ENCODE peak calls at places on chromosomes 1 and 21, in ten cellular contexts. S is lower leg skin, Z is prostate gland, O is esophagus muscularis mucosa, Y is uterus, V is vagina, W is NB4, X is HepG2, R is GM12891, B is adrenal gland. M is an unnamed sample.
A peak's percentile ranks its signal among the peaks of the same experiment; 100 is the strongest.

GRCh38 chr1:217534566-217534965 is 96.3 kb downstream of the GPATCH2 start:
- DNase-seq in S (no peak), Z (no peak), O (no peak), Y (no peak), V (no peak), W (no peak), X (no peak), R (no peak), B (no peak), M (no peak)

GRCh38 chr1:36885537-36886441 is 148.5 kb downstream of the GRIK3 start:
- DNase-seq in S (no peak), Z (peak; percentile 0), O (peak; percentile 88), Y (no peak), V (peak; percentile 40), W (no peak), X (no peak), R (no peak), B (no peak), M (no peak)

GRCh38 chr1:228006793-228007053 is at the start of gene WNT3A:
- DNase-seq in S (no peak), Z (no peak), O (no peak), Y (no peak), V (no peak), W (no peak), X (no peak), R (no peak), B (no peak), M (no peak)

GRCh38 chr1:74467786-74468377 is 44.5 kb downstream of the LRRC53 start:
- DNase-seq in S (no peak), Z (no peak), O (no peak), Y (no peak), V (no peak), W (peak; percentile 4), X (no peak), R (no peak), B (no peak), M (no peak)

GRCh38 chr1:215081566-215082531 is 688 bp upstream of the KCNK2 start:
- DNase-seq in S (no peak), Z (no peak), O (no peak), Y (no peak), V (no peak), W (no peak), X (no peak), R (no peak), B (peak; percentile 24), M (no peak)

GRCh38 chr1:241799414-241799813 is 48.6 kb upstream of the EXO1 start:
- DNase-seq in S (no peak), Z (no peak), O (no peak), Y (no peak), V (no peak), W (no peak), X (no peak), R (no peak), B (no peak), M (no peak)

GRCh38 chr1:53473463-53473862 is 14.3 kb downstream of the DMRTB1 start:
- DNase-seq in S (no peak), Z (no peak), O (no peak), Y (no peak), V (no peak), W (no peak), X (no peak), R (no peak), B (no peak), M (no peak)

GRCh38 chr1:67552336-67552759 is 122.1 kb upstream of the SERBP1 start:
- DNase-seq in S (no peak), Z (no peak), O (no peak), Y (no peak), V (no peak), W (no peak), X (peak; percentile 52), R (no peak), B (no peak), M (peak; percentile 95)

DNA sequence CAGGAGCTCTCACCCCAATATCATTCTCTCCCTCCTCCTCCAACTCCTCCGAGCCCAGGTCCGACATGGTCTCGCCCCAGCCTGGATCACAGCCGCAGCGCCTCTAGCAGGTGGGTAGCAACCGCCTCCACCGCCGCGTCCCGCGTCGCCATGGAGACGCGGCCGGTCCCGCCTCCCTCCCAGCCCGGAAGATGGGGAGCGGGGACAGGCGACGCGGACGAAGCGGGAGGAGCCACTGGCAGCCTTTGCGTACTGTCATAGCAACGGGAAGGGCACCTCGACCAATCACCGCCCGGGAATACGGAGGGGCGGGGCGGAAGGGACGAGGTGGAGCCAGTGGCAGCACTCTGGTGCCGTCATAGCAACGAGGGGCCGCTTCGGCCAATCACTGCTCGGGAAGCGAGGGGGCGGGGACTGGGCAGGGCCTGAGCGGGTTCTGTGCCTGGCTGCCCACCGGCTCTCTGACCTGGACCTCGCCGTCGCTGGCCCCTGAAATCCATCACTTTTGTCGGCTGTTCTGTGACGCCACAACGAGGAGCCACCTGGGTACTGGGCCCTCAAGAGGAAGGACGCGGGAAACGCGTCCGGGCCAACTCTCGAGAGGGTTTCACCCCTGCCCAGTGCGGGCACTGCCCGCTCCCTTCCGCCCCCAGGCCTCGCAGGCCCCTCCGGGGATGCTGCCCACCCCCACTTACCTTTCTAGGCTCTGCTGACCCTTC is at the start of gene RSPH1:
- DNase-seq in S (peak; percentile 99), Z (peak; percentile 100), O (peak; percentile 100), Y (peak; percentile 99), V (no peak), W (peak; percentile 97), X (peak; percentile 93), R (peak; percentile 96), B (peak; percentile 100), M (peak; percentile 100)
- TF ChIP-seq POLR2A in S (peak; percentile 32), Z (peak; percentile 95), O (peak; percentile 54), Y (peak; percentile 72), V (peak; percentile 67), W (peak; percentile 28), X (no peak), R (no peak), B (peak; percentile 64), M (peak; percentile 65)

DNA sequence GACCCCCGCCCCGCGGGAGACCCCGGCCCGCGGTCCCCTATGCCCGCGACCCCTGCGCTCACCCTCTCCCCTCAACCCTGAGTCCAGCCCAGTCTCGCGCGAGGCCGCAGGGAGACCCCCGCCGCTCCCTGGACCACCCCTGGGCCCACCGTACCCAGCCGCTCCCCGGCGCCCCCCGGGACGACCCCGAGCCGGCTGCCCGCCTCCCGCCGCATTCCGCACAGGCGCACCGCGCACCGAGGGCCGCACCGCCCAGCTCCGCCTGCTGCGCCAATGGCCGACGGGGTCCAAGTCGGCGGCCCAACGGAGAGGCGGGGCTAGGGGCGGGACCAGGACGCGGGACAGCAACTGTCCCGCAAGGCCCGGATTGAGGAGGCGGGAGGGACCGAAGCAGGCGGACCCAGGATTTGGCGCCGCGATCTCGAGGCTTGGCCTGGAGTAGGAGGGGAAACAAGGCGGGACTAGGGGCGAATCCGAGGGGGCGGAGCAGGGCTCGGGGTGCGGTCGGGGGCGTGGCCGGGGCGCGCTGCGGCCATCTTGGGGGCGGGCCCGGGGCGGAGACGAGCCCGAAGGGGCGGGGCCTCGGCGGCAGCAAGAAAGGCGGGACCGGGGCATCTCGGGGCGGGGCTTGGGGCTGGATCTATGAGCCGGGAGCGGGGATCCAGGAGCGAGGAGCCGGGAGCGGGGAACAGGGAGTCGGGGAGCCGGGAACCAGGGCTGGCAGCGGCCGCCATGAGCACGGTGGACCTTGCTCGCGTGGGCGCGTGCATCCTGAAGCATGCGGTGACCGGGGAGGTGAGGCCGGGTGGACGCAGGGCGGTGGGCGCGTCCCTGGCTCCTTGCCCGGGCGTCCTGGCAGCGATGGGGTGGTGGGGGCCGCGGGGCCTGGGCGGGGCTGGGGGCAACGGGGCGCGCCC is at the start of gene PRXL2B:
- DNase-seq in S (peak; percentile 99), Z (peak; percentile 99), O (peak; percentile 100), Y (peak; percentile 99), V (no peak), W (peak; percentile 98), X (peak; percentile 94), R (peak; percentile 97), B (peak; percentile 100), M (peak; percentile 100)
- TF ChIP-seq POLR2A in S (peak; percentile 70), Z (peak; percentile 98), O (peak; percentile 81), Y (peak; percentile 94), V (peak; percentile 95), W (peak; percentile 59), X (no peak), R (no peak), B (peak; percentile 87), M (peak; percentile 90)

GRCh38 chr1:23344987-23345472 is 946 bp upstream of the HNRNPR start:
- DNase-seq in S (no peak), Z (no peak), O (no peak), Y (peak; percentile 24), V (no peak), W (no peak), X (no peak), R (peak; percentile 14), B (no peak), M (no peak)

GRCh38 chr1:23345920-23346319 is 1.8 kb upstream of the HNRNPR start:
- DNase-seq in S (no peak), Z (no peak), O (no peak), Y (no peak), V (no peak), W (no peak), X (no peak), R (no peak), B (no peak), M (no peak)

GRCh38 chr1:23344111-23344986 is at the start of gene HNRNPR:
- DNase-seq in S (peak; percentile 99), Z (peak; percentile 100), O (peak; percentile 100), Y (peak; percentile 100), V (peak; percentile 99), W (peak; percentile 100), X (peak; percentile 99), R (peak; percentile 98), B (peak; percentile 100), M (peak; percentile 100)

GRCh38 chr1:23343246-23344110 is 606 bp downstream of the HNRNPR start:
- DNase-seq in S (no peak), Z (no peak), O (no peak), Y (peak; percentile 31), V (no peak), W (peak; percentile 55), X (peak; percentile 25), R (no peak), B (peak; percentile 53), M (peak; percentile 54)

DNA sequence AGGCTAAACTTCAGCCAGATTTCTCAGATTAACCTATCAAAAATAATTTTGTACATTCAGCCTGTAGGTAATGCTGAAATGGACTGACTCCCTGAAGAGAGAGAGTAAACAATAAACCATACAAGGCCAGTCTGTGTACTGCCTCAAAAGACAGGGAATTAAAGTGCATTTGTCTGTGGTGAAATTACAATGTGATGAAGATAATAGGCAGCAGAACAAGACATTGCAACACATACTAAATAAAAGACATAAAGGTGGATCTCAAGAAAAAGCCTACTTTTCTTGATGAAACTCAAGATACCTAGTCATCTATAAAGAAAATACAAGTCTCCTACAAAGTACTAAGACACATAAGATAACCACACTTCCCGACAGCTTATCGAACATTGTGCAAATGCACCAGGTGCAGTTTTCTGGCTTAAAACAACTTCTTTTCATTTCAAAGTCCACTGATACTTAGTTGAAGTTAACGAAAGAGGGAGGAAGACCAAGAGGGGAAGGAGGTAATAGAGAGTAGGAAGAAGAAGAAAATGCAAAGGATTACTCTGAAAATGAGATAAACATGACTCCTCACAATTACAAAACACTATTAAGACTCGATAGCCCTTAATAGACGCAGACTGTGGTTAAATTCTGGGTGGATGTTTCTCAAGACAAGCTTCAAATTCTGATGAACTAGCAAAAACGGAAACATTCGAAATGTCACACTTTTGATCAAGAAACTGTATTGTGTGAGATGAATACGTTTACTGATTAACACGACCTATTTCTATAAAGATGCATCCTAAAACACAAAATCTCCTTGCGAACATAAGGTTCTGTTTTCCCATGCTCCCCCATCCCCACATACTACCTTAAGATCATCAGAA is 2.0 kb downstream of the HNRNPR start:
- DNase-seq in S (no peak), Z (no peak), O (no peak), Y (no peak), V (no peak), W (peak; percentile 31), X (peak; percentile 27), R (no peak), B (no peak), M (no peak)
- TF ChIP-seq POLR2A in S (no peak), Z (no peak), O (no peak), Y (no peak), V (no peak), W (no peak), X (no peak), R (no peak), B (no peak), M (no peak)

GRCh38 chr21:41428847-41429246 is 2.8 kb downstream of the MX1 start:
- DNase-seq in S (no peak), Z (no peak), O (peak; percentile 31), Y (no peak), V (no peak), W (no peak), X (no peak), R (no peak), B (no peak), M (no peak)
- TF ChIP-seq POLR2A in S (no peak), Z (no peak), O (no peak), Y (no peak), V (no peak), W (no peak), X (no peak), R (no peak), B (no peak), M (no peak)

M was measured in right lobe of liver.